ENCODE peak calls at places on chromosomes 5 and 9, in four cellular contexts. One of them, this sample, is unnamed.

GRCh38 chr5:132423443-132423898 is 54.0 kb downstream of the SLC22A5 start:
- DNase-seq in ACHN: no peak
- DNase-seq in naive thymus-derived CD8-positive, alpha-beta T cell: no peak
- DNase-seq in fibroblast of mammary gland: no peak
- DNase-seq in this sample: no peak

GRCh38 chr9:129336601-129337286 is 158.7 kb upstream of the IER5L start:
- DNase-seq in ACHN: no peak
- DNase-seq in naive thymus-derived CD8-positive, alpha-beta T cell: peak; percentile 31
- DNase-seq in fibroblast of mammary gland: peak; percentile 44
- DNase-seq in this sample: peak; percentile 36

GRCh38 chr9:128118971-128119665 is 8.4 kb downstream of the PTGES2 start:
- DNase-seq in ACHN: no peak
- DNase-seq in naive thymus-derived CD8-positive, alpha-beta T cell: no peak
- DNase-seq in fibroblast of mammary gland: no peak
- DNase-seq in this sample: no peak

GRCh38 chr5:28012538-28012937 is 974.2 kb upstream of the CDH9 start:
- DNase-seq in ACHN: no peak
- DNase-seq in naive thymus-derived CD8-positive, alpha-beta T cell: no peak
- DNase-seq in fibroblast of mammary gland: no peak
- DNase-seq in this sample: no peak

GRCh38 chr5:145825751-145826180 is 9.4 kb downstream of the PRELID2 start:
- DNase-seq in ACHN: peak; percentile 60
- DNase-seq in naive thymus-derived CD8-positive, alpha-beta T cell: no peak
- DNase-seq in fibroblast of mammary gland: peak; percentile 70
- DNase-seq in this sample: peak; percentile 5

GRCh38 chr5:9348296-9348996 is 197.4 kb downstream of the SEMA5A start:
- DNase-seq in ACHN: no peak
- DNase-seq in naive thymus-derived CD8-positive, alpha-beta T cell: no peak
- DNase-seq in fibroblast of mammary gland: peak; percentile 61
- DNase-seq in this sample: no peak

GRCh38 chr5:149838881-149839739 is 105.5 kb downstream of the PDE6A start:
- DNase-seq in ACHN: peak; percentile 70
- DNase-seq in naive thymus-derived CD8-positive, alpha-beta T cell: no peak
- DNase-seq in fibroblast of mammary gland: peak; percentile 80
- DNase-seq in this sample: no peak

GRCh38 chr5:43560128-43560527 is 3.3 kb upstream of the PAIP1 start:
- DNase-seq in ACHN: no peak
- DNase-seq in naive thymus-derived CD8-positive, alpha-beta T cell: no peak
- DNase-seq in fibroblast of mammary gland: peak; percentile 58
- DNase-seq in this sample: no peak

GRCh38 chr9:121634329-121634784 is 17.1 kb upstream of the DAB2IP start:
- DNase-seq in ACHN: no peak
- DNase-seq in naive thymus-derived CD8-positive, alpha-beta T cell: no peak
- DNase-seq in fibroblast of mammary gland: no peak
- DNase-seq in this sample: no peak

GRCh38 chr9:76456202-76456926 is 2.6 kb upstream of the GCNT1 start:
- DNase-seq in ACHN: no peak
- DNase-seq in naive thymus-derived CD8-positive, alpha-beta T cell: peak; percentile 24
- DNase-seq in fibroblast of mammary gland: peak; percentile 18
- DNase-seq in this sample: peak; percentile 21

GRCh38 chr5:23994581-23995370 is 487.4 kb downstream of the PRDM9 start:
- DNase-seq in ACHN: no peak
- DNase-seq in naive thymus-derived CD8-positive, alpha-beta T cell: no peak
- DNase-seq in fibroblast of mammary gland: no peak
- DNase-seq in this sample: no peak

GRCh38 chr5:31410089-31410488 is 121.8 kb downstream of the DROSHA start:
- DNase-seq in ACHN: no peak
- DNase-seq in naive thymus-derived CD8-positive, alpha-beta T cell: no peak
- DNase-seq in fibroblast of mammary gland: no peak
- DNase-seq in this sample: no peak

GRCh38 chr5:172133359-172134029 is 54.5 kb downstream of the STK10 start:
- DNase-seq in ACHN: peak; percentile 81
- DNase-seq in naive thymus-derived CD8-positive, alpha-beta T cell: peak; percentile 23
- DNase-seq in fibroblast of mammary gland: peak; percentile 98
- DNase-seq in this sample: peak; percentile 15

GRCh38 chr9:113872485-113873143 is 3.5 kb upstream of the ZNF618 start:
- DNase-seq in ACHN: no peak
- DNase-seq in naive thymus-derived CD8-positive, alpha-beta T cell: no peak
- DNase-seq in fibroblast of mammary gland: no peak
- DNase-seq in this sample: no peak

GRCh38 chr9:132945186-132946130 is 1.0 kb upstream of the TSC1 start:
- DNase-seq in ACHN: no peak
- DNase-seq in naive thymus-derived CD8-positive, alpha-beta T cell: no peak
- DNase-seq in fibroblast of mammary gland: no peak
- DNase-seq in this sample: no peak

GRCh38 chr5:98927988-98928801 is 612 bp downstream of the CHD1 start:
- DNase-seq in ACHN: peak; percentile 55
- DNase-seq in naive thymus-derived CD8-positive, alpha-beta T cell: peak; percentile 49
- DNase-seq in fibroblast of mammary gland: peak; percentile 64
- DNase-seq in this sample: peak; percentile 45

GRCh38 chr9:38066167-38066906 is 2.7 kb downstream of the SHB start:
- DNase-seq in ACHN: peak; percentile 25
- DNase-seq in naive thymus-derived CD8-positive, alpha-beta T cell: no peak
- DNase-seq in fibroblast of mammary gland: no peak
- DNase-seq in this sample: no peak

GRCh38 chr5:135398160-135398854 is 724 bp downstream of the MACROH2A1 start:
- DNase-seq in ACHN: peak; percentile 25
- DNase-seq in naive thymus-derived CD8-positive, alpha-beta T cell: peak; percentile 39
- DNase-seq in fibroblast of mammary gland: no peak
- DNase-seq in this sample: peak; percentile 21

GRCh38 chr5:17732351-17732923 is 98.2 kb downstream of the TAF11L14 start:
- DNase-seq in ACHN: no peak
- DNase-seq in naive thymus-derived CD8-positive, alpha-beta T cell: no peak
- DNase-seq in fibroblast of mammary gland: no peak
- DNase-seq in this sample: no peak

GRCh38 chr5:123089971-123090640 is 1.1 kb downstream of the PRDM6 start:
- DNase-seq in ACHN: peak; percentile 22
- DNase-seq in naive thymus-derived CD8-positive, alpha-beta T cell: no peak
- DNase-seq in fibroblast of mammary gland: peak; percentile 10
- DNase-seq in this sample: no peak

GRCh38 chr9:13295556-13295955 is 16.1 kb upstream of the MPDZ start:
- DNase-seq in ACHN: no peak
- DNase-seq in naive thymus-derived CD8-positive, alpha-beta T cell: no peak
- DNase-seq in fibroblast of mammary gland: no peak
- DNase-seq in this sample: no peak

GRCh38 chr9:95055851-95056551 is 261.5 kb downstream of the FANCC start:
- DNase-seq in ACHN: no peak
- DNase-seq in naive thymus-derived CD8-positive, alpha-beta T cell: no peak
- DNase-seq in fibroblast of mammary gland: peak; percentile 43
- DNase-seq in this sample: no peak

GRCh38 chr5:13632676-13633075 is 311.8 kb downstream of the DNAH5 start:
- DNase-seq in ACHN: no peak
- DNase-seq in naive thymus-derived CD8-positive, alpha-beta T cell: no peak
- DNase-seq in fibroblast of mammary gland: no peak
- DNase-seq in this sample: no peak

GRCh38 chr9:125787715-125788114 is 40.5 kb downstream of the PBX3 start:
- DNase-seq in ACHN: no peak
- DNase-seq in naive thymus-derived CD8-positive, alpha-beta T cell: no peak
- DNase-seq in fibroblast of mammary gland: no peak
- DNase-seq in this sample: no peak

GRCh38 chr9:126704157-126704941 is 90.6 kb downstream of the LMX1B start:
- DNase-seq in ACHN: peak; percentile 67
- DNase-seq in naive thymus-derived CD8-positive, alpha-beta T cell: no peak
- DNase-seq in fibroblast of mammary gland: peak; percentile 65
- DNase-seq in this sample: peak; percentile 54

GRCh38 chr9:87545858-87546257 is 48.2 kb downstream of the DAPK1 start:
- DNase-seq in ACHN: peak; percentile 12
- DNase-seq in naive thymus-derived CD8-positive, alpha-beta T cell: no peak
- DNase-seq in fibroblast of mammary gland: peak; percentile 55
- DNase-seq in this sample: no peak

GRCh38 chr5:128436825-128437224 is 101.2 kb downstream of the FBN2 start:
- DNase-seq in ACHN: peak; percentile 25
- DNase-seq in naive thymus-derived CD8-positive, alpha-beta T cell: no peak
- DNase-seq in fibroblast of mammary gland: peak; percentile 88
- DNase-seq in this sample: no peak

GRCh38 chr5:33788922-33789321 is 102.9 kb downstream of the ADAMTS12 start:
- DNase-seq in ACHN: peak; percentile 62
- DNase-seq in naive thymus-derived CD8-positive, alpha-beta T cell: no peak
- DNase-seq in fibroblast of mammary gland: peak; percentile 100
- DNase-seq in this sample: no peak